ENCODE peak calls at places on chromosomes 5 and 9, in eight cellular contexts. C is astrocyte of the spinal cord, F is brain microvascular endothelial cell, X is WTC11, W is endothelial cell of umbilical vein, V is fibroblast of the aortic adventitia, A is cardiac muscle cell, N is testis. G is an unnamed sample.

GRCh38 chr9:73118297-73118696 is 33.4 kb upstream of the ANXA1 start:
- DNase-seq in C (no peak), F (no peak), X (no peak), W (peak), V (no peak), A (no peak), N (no peak), G (no peak)

GRCh38 chr5:158054073-158054387 is 195.1 kb upstream of the CLINT1 start:
- DNase-seq in C (no peak), F (no peak), X (no peak), W (no peak), V (no peak), A (no peak), N (no peak), G (no peak)

GRCh38 chr9:33263131-33263935 is 1.2 kb downstream of the BAG1 start:
- DNase-seq in C (peak), F (peak), X (no peak), W (peak), V (peak), A (peak), N (peak), G (no peak)

GRCh38 chr5:131270809-131271208 is 7.0 kb downstream of the CDC42SE2 start:
- DNase-seq in C (peak), F (peak), X (no peak), W (no peak), V (peak), A (no peak), N (no peak), G (no peak)

GRCh38 chr5:159878988-159879471 is 37.3 kb upstream of the ADRA1B start:
- DNase-seq in C (peak), F (peak), X (peak), W (no peak), V (peak), A (peak), N (peak), G (no peak)

GRCh38 chr5:7565559-7565958 is 169.6 kb downstream of the ADCY2 start:
- DNase-seq in C (no peak), F (no peak), X (no peak), W (no peak), V (no peak), A (no peak), N (no peak), G (no peak)

GRCh38 chr9:15225564-15226126 is 81.4 kb downstream of the TTC39B start:
- DNase-seq in C (no peak), F (no peak), X (no peak), W (no peak), V (no peak), A (no peak), N (no peak), G (no peak)

GRCh38 chr9:34211395-34211794 is 32.6 kb downstream of the UBAP1 start:
- DNase-seq in C (no peak), F (no peak), X (no peak), W (no peak), V (no peak), A (no peak), N (no peak), G (no peak)

GRCh38 chr9:119853126-119853525 is 483.9 kb upstream of the BRINP1 start:
- DNase-seq in C (no peak), F (no peak), X (no peak), W (no peak), V (no peak), A (no peak), N (no peak), G (no peak)

GRCh38 chr9:95250462-95251058 is 66.9 kb downstream of the FANCC start:
- DNase-seq in C (no peak), F (no peak), X (no peak), W (no peak), V (no peak), A (no peak), N (no peak), G (no peak)

DNA sequence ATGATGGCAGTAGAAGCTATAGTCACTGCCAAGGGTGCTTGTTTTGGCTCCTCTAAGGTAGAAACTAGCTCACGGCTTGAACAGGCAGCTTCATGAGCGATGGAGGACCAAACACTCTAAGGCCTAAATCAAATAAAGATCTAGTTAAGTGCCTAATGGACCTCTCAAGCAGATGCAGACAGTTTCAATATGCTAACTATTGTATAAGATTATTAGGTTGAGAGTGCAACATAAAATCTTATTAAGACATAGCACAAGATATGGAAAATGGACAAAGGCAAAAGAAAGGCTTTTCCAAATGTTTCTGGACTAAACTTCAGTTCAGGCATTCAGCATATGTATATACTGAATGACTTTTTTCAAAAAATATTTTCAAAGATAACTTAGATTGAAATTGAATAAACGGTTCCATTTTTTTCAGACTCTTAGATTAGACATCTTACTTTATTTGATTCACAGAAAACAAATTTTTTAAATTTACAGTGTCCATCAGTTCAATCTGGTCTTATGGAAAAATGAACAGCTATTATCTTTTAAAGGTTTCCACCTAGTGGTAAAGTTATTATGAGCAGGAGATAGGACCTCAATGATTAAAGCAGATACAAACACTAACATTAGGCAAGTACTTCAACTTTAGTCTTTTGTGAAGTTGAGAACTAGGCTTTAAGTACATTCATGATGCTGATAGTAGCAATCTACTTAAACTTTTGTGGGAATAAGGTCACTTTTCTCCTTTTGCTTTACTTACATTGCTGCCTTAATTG is 1167.7 kb downstream of the MAT2B start:
- DNase-seq in C (peak), F (no peak), X (no peak), W (no peak), V (peak), A (no peak), N (no peak), G (no peak)
- TF ChIP-seq CTCF in C (peak), F (no peak), X (no peak), W (no peak), V (peak), A (no peak), N (no peak), G (peak)

GRCh38 chr5:128493657-128494329 is 44.3 kb downstream of the FBN2 start:
- DNase-seq in C (no peak), F (no peak), X (no peak), W (no peak), V (no peak), A (no peak), N (no peak), G (no peak)

GRCh38 chr5:128491291-128491690 is 46.8 kb downstream of the FBN2 start:
- DNase-seq in C (no peak), F (peak), X (no peak), W (peak), V (no peak), A (no peak), N (peak), G (no peak)

GRCh38 chr5:128498844-128499455 is 39.1 kb downstream of the FBN2 start:
- DNase-seq in C (peak), F (peak), X (no peak), W (peak), V (peak), A (peak), N (peak), G (no peak)

GRCh38 chr5:128494516-128494915 is 43.5 kb downstream of the FBN2 start:
- DNase-seq in C (no peak), F (no peak), X (peak), W (no peak), V (no peak), A (no peak), N (no peak), G (no peak)
- TF ChIP-seq CTCF in C (peak), F (peak), X (no peak), W (no peak), V (no peak), A (peak), N (no peak), G (peak)

GRCh38 chr9:116313638-116314037 is 160.0 kb downstream of the PAPPA start:
- DNase-seq in C (no peak), F (no peak), X (no peak), W (no peak), V (no peak), A (no peak), N (no peak), G (no peak)
- TF ChIP-seq CTCF in C (peak), F (peak), X (no peak), W (no peak), V (no peak), A (peak), N (no peak), G (no peak)

DNA sequence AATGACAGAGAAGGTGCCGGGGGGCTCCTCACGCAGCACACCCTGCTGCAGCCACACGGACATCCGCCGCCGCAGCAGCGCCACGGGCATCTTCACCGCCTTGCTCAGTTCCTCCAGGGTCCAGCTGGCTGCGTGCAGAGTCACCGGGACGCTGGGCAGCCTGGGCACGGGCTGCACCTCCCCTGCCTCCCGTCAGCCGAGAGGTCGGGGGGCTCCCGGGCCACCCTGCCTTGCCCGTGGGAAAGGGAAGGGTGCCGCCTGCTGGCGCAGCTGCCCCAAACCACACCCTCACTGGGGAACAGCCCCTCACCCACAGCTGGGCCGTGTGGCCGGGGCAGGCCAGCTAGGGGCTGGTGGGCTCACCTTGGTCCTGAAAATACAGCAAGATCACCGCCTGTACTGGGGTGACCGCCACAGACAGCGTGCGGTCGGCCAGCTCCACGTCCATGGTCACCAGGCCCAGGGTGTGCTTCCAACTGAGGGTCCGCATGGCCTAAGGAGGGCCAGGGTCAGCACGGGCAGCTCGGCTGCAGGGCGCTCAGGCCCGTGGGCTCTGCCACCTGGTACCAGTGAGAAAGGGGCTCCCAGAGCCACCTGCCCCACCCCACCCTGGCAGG is 3.6 kb upstream of the TMEM210 start:
- DNase-seq in C (no peak), F (no peak), X (peak), W (no peak), V (no peak), A (no peak), N (no peak), G (no peak)
- TF ChIP-seq CTCF in C (peak), F (peak), X (no peak), W (no peak), V (no peak), A (peak), N (no peak), G (peak)

DNA sequence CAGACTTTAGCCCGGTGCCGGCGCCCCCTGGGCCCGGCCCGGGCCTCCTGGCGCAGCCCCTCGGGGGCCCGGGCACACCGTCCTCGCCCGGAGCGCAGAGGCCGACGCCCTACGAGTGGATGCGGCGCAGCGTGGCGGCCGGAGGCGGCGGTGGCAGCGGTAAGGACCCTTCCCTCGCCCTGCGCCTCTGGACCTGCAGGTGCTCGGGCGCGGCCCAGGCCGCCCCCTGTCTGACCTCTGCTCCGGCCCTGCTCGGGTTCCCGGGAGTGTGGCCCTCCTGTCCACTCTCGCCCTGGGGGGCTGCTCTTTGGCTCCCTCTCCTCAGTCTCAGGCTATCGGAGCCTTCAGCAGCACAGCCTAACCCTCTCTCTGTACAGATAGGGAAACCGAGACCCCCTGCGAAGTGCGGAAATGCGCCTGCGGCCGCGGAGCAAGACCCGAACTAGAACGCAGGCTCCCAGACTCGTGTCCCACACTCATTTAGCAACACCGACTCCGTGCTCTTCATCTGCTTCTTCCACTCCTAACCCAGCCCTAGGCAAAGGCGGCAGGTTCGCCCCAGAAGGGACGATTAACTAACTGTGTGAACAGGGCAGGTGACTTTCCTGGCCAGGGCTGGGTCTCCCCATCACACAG is 703 bp downstream of the CDX1 start:
- DNase-seq in C (no peak), F (no peak), X (peak), W (no peak), V (no peak), A (no peak), N (no peak), G (no peak)
- TF ChIP-seq CTCF in C (no peak), F (no peak), X (no peak), W (no peak), V (no peak), A (no peak), N (no peak), G (no peak)

GRCh38 chr9:134983094-134983493 is 65.4 kb upstream of the FCN1 start:
- DNase-seq in C (no peak), F (no peak), X (peak), W (peak), V (no peak), A (peak), N (no peak), G (no peak)
- TF ChIP-seq CTCF in C (peak), F (peak), X (peak), W (peak), V (peak), A (peak), N (no peak), G (peak)

DNA sequence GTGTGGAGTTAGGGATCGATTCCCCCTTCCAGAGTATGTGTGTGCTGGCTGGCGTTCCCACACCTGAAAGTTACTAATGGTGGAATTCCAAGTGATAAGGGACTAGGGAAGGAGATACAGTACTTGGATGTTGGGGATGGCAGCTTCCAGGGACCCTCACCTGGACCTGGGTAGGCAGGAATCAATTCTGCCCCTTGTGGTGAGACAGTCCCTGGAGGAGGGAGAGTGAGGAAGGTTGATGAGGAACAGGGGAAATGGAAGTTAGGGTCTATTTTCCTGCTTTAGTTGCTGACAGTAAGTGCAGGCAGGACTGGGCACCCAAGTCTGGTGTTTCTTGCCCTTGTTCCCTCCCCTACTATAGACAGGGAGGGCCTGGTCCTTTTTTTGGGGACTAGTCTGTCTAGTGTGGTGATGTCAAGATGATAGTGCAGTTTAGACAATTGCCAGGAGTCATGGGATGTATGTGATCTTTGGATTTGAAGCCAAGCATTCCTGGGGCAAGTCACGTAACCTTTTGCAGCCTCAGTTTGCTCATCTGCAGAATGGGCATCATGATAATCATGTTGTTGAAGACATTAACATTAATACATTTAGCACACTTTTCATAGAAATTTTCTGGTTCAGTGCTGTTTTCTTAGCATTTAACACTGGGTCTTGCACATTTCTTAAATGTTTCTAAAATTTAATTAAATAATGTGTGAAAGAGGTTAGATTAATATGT is 51.7 kb downstream of the DAB2IP start:
- DNase-seq in C (no peak), F (no peak), X (no peak), W (no peak), V (no peak), A (no peak), N (no peak), G (no peak)
- TF ChIP-seq CTCF in C (peak), F (peak), X (no peak), W (peak), V (peak), A (peak), N (no peak), G (peak)

DNA sequence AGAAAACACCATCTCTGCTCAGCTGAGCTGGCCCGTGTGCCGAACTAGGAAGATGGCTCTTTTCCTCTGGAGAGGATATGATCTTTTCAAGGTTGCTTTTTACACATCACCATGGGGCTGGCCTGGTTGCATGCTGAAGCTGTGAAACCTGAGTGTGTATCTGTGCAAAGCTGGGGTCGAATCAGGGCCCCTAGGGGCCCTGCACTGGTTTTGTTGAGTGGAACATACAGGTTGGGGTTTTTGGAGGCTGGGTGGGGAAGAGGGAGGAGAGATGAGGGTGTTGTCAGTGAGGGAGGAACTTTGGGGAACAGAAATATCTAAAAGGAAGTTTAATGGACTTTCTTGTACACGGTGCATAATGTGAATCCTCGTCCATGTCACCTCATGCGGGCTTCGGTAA is 238.4 kb downstream of the NR3C1 start:
- DNase-seq in C (no peak), F (no peak), X (no peak), W (no peak), V (no peak), A (no peak), N (no peak), G (no peak)
- TF ChIP-seq CTCF in C (no peak), F (no peak), X (no peak), W (no peak), V (no peak), A (no peak), N (no peak), G (no peak)

DNA sequence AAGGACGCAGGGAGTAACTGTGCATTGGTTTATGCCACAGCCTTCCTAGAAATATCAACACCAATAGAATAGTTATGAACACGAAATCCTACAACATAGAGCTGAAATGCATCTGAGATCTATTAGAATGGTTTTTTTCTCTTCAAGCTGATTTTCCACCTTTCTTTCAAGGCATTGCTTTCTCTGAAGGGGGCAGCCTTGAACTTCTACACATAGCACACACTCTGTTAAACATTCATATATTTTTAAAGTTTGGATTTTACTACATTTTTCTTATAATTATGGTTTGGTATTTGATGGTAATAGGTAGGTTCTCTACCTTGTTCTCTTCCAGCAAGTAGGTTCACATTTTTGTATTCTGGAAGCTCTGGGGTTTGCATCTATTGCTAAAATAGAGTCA is 661.8 kb downstream of the SEMA5A start:
- DNase-seq in C (no peak), F (no peak), X (no peak), W (no peak), V (peak), A (no peak), N (no peak), G (no peak)
- TF ChIP-seq CTCF in C (peak), F (no peak), X (no peak), W (no peak), V (peak), A (no peak), N (no peak), G (no peak)